ENCODE peak calls at places on chromosomes 13 and 19, in five cellular contexts. Y, R, D, F and V are unnamed samples.
A peak's percentile ranks its signal among the peaks of the same experiment; 100 is the strongest.

GRCh38 chr13:24063281-24063851 is 97.2 kb upstream of the SPATA13 start:
- DNase-seq in Y (no peak), R (peak; percentile 68), D (no peak), F (no peak), V (no peak)

GRCh38 chr19:18895828-18896341 is at the start of gene CERS1:
- DNase-seq in Y (no peak), R (peak; percentile 21), D (no peak), F (peak; percentile 36), V (no peak)

GRCh38 chr19:16349551-16350171 is 25.0 kb downstream of the KLF2 start:
- DNase-seq in Y (no peak), R (no peak), D (no peak), F (no peak), V (no peak)

GRCh38 chr19:1153891-1154730 is 20.0 kb downstream of the SBNO2 start:
- DNase-seq in Y (no peak), R (no peak), D (no peak), F (no peak), V (no peak)

GRCh38 chr13:81283561-81283960 is 942.6 kb upstream of the SPRY2 start:
- DNase-seq in Y (no peak), R (no peak), D (no peak), F (no peak), V (no peak)

GRCh38 chr13:75838366-75839017 is 202.4 kb downstream of the LMO7 start:
- DNase-seq in Y (no peak), R (peak; percentile 2), D (no peak), F (no peak), V (peak; percentile 19)

GRCh38 chr13:70370924-70371323 is 262.7 kb upstream of the KLHL1 start:
- DNase-seq in Y (no peak), R (no peak), D (no peak), F (no peak), V (no peak)

GRCh38 chr19:20969498-20969897 is 46.4 kb downstream of the ZNF85 start:
- DNase-seq in Y (no peak), R (no peak), D (no peak), F (no peak), V (no peak)

GRCh38 chr19:31350693-31351211 is 1.5 kb upstream of the TSHZ3 start:
- DNase-seq in Y (peak; percentile 43), R (no peak), D (no peak), F (peak; percentile 41), V (peak; percentile 42)

GRCh38 chr13:50130686-50131051 is 115.4 kb downstream of the KCNRG start:
- DNase-seq in Y (no peak), R (no peak), D (no peak), F (peak; percentile 30), V (no peak)

GRCh38 chr13:39036212-39036611 is 1.7 kb downstream of the PROSER1 start:
- DNase-seq in Y (no peak), R (no peak), D (peak; percentile 64), F (no peak), V (no peak)

GRCh38 chr19:956747-957451 is 27.2 kb upstream of the WDR18 start:
- DNase-seq in Y (no peak), R (no peak), D (no peak), F (no peak), V (no peak)

GRCh38 chr19:53808710-53809125 is 15.4 kb downstream of the NLRP12 start:
- DNase-seq in Y (no peak), R (no peak), D (no peak), F (no peak), V (no peak)

GRCh38 chr19:32674153-32674958 is 624 bp downstream of the ANKRD27 start:
- DNase-seq in Y (no peak), R (no peak), D (no peak), F (no peak), V (no peak)

GRCh38 chr13:21033224-21033855 is 28.0 kb downstream of the LATS2 start:
- DNase-seq in Y (peak; percentile 69), R (no peak), D (no peak), F (no peak), V (peak; percentile 92)

GRCh38 chr13:23488442-23488841 is 54.9 kb upstream of the SACS start:
- DNase-seq in Y (no peak), R (peak; percentile 48), D (no peak), F (no peak), V (peak; percentile 30)

GRCh38 chr19:9309974-9310446 is 372 bp upstream of the ZNF699 start:
- DNase-seq in Y (peak; percentile 85), R (peak; percentile 97), D (no peak), F (no peak), V (peak; percentile 87)

GRCh38 chr13:114015111-114015551 is 41.3 kb upstream of the C13orf46 start:
- DNase-seq in Y (peak; percentile 58), R (no peak), D (no peak), F (no peak), V (peak; percentile 33)

GRCh38 chr13:67094952-67095351 is 135.2 kb downstream of the PCDH9 start:
- DNase-seq in Y (no peak), R (no peak), D (no peak), F (no peak), V (no peak)

GRCh38 chr13:44506719-44507118 is 69.4 kb downstream of the TSC22D1 start:
- DNase-seq in Y (no peak), R (no peak), D (no peak), F (no peak), V (no peak)